ENCODE peak calls at places on chromosome 5, in nine cellular contexts. One of them, this sample, is unnamed.

GRCh38 chr5:58022055-58022454 is 437.8 kb downstream of the PLK2 start:
- DNase-seq in KBM-7: no peak
- DNase-seq in T-helper 9 cell: no peak
- DNase-seq in activated gamma-delta T cell treated with Interleukin-2 at 50 U/mL for 16 hours: no peak
- DNase-seq in endothelial cell: no peak
- DNase-seq in colonic mucosa: no peak
- DNase-seq in HCT116: no peak
- DNase-seq in putamen: no peak
- DNase-seq in activated T-cell treated with anti-CD3 and anti-CD28 coated beads for 48 hours: no peak
- DNase-seq in this sample: no peak

GRCh38 chr5:149776376-149777305 is 46.5 kb downstream of the PPARGC1B start:
- DNase-seq in HCT116: no peak
- DNase-seq in activated T-cell treated with anti-CD3 and anti-CD28 coated beads for 48 hours: no peak
- DNase-seq in activated gamma-delta T cell treated with Interleukin-2 at 50 U/mL for 16 hours: no peak
- DNase-seq in putamen: peak
- DNase-seq in colonic mucosa: peak
- DNase-seq in T-helper 9 cell: no peak
- DNase-seq in endothelial cell: no peak
- DNase-seq in KBM-7: no peak
- DNase-seq in this sample: no peak

GRCh38 chr5:67493676-67494075 is 297.1 kb upstream of the CD180 start:
- DNase-seq in colonic mucosa: peak
- DNase-seq in KBM-7: peak
- DNase-seq in putamen: peak
- DNase-seq in endothelial cell: peak
- DNase-seq in HCT116: peak
- DNase-seq in activated T-cell treated with anti-CD3 and anti-CD28 coated beads for 48 hours: no peak
- DNase-seq in activated gamma-delta T cell treated with Interleukin-2 at 50 U/mL for 16 hours: no peak
- DNase-seq in T-helper 9 cell: no peak
- DNase-seq in this sample: peak

GRCh38 chr5:179065703-179066102 is 5.5 kb downstream of the ZNF354C start:
- DNase-seq in T-helper 9 cell: no peak
- DNase-seq in putamen: no peak
- DNase-seq in activated T-cell treated with anti-CD3 and anti-CD28 coated beads for 48 hours: no peak
- DNase-seq in KBM-7: no peak
- DNase-seq in activated gamma-delta T cell treated with Interleukin-2 at 50 U/mL for 16 hours: no peak
- DNase-seq in HCT116: no peak
- DNase-seq in endothelial cell: no peak
- DNase-seq in colonic mucosa: no peak
- DNase-seq in this sample: no peak

GRCh38 chr5:100600289-100600994 is 65.3 kb downstream of the FAM174A start:
- DNase-seq in HCT116: no peak
- DNase-seq in endothelial cell: no peak
- DNase-seq in activated gamma-delta T cell treated with Interleukin-2 at 50 U/mL for 16 hours: no peak
- DNase-seq in putamen: no peak
- DNase-seq in KBM-7: peak
- DNase-seq in activated T-cell treated with anti-CD3 and anti-CD28 coated beads for 48 hours: no peak
- DNase-seq in colonic mucosa: no peak
- DNase-seq in T-helper 9 cell: no peak
- DNase-seq in this sample: no peak

GRCh38 chr5:24325306-24325832 is 319.4 kb downstream of the CDH10 start:
- DNase-seq in endothelial cell: no peak
- DNase-seq in putamen: no peak
- DNase-seq in colonic mucosa: no peak
- DNase-seq in activated gamma-delta T cell treated with Interleukin-2 at 50 U/mL for 16 hours: no peak
- DNase-seq in activated T-cell treated with anti-CD3 and anti-CD28 coated beads for 48 hours: no peak
- DNase-seq in KBM-7: no peak
- DNase-seq in T-helper 9 cell: no peak
- DNase-seq in HCT116: no peak
- DNase-seq in this sample: no peak

GRCh38 chr5:1280177-1281037 is 14.5 kb downstream of the TERT start:
- DNase-seq in endothelial cell: no peak
- DNase-seq in activated T-cell treated with anti-CD3 and anti-CD28 coated beads for 48 hours: no peak
- DNase-seq in HCT116: no peak
- DNase-seq in colonic mucosa: no peak
- DNase-seq in KBM-7: no peak
- DNase-seq in T-helper 9 cell: no peak
- DNase-seq in activated gamma-delta T cell treated with Interleukin-2 at 50 U/mL for 16 hours: no peak
- DNase-seq in putamen: no peak
- DNase-seq in this sample: no peak

GRCh38 chr5:65100846-65101678 is 332.3 kb downstream of the CWC27 start:
- DNase-seq in KBM-7: peak
- DNase-seq in HCT116: peak
- DNase-seq in activated gamma-delta T cell treated with Interleukin-2 at 50 U/mL for 16 hours: no peak
- DNase-seq in T-helper 9 cell: no peak
- DNase-seq in colonic mucosa: peak
- DNase-seq in putamen: no peak
- DNase-seq in endothelial cell: peak
- DNase-seq in activated T-cell treated with anti-CD3 and anti-CD28 coated beads for 48 hours: no peak
- DNase-seq in this sample: peak

GRCh38 chr5:1315709-1316587 is 21.1 kb upstream of the TERT start:
- DNase-seq in HCT116: no peak
- DNase-seq in putamen: no peak
- DNase-seq in KBM-7: no peak
- DNase-seq in activated T-cell treated with anti-CD3 and anti-CD28 coated beads for 48 hours: peak
- DNase-seq in T-helper 9 cell: peak
- DNase-seq in endothelial cell: no peak
- DNase-seq in activated gamma-delta T cell treated with Interleukin-2 at 50 U/mL for 16 hours: peak
- DNase-seq in colonic mucosa: peak
- DNase-seq in this sample: no peak

GRCh38 chr5:170565077-170565476 is 61.3 kb downstream of the KCNIP1 start:
- DNase-seq in T-helper 9 cell: no peak
- DNase-seq in activated T-cell treated with anti-CD3 and anti-CD28 coated beads for 48 hours: no peak
- DNase-seq in endothelial cell: no peak
- DNase-seq in colonic mucosa: no peak
- DNase-seq in HCT116: no peak
- DNase-seq in activated gamma-delta T cell treated with Interleukin-2 at 50 U/mL for 16 hours: no peak
- DNase-seq in putamen: peak
- DNase-seq in KBM-7: no peak
- DNase-seq in this sample: no peak

GRCh38 chr5:115343855-115344254 is 47.4 kb upstream of the CCDC112 start:
- DNase-seq in activated T-cell treated with anti-CD3 and anti-CD28 coated beads for 48 hours: no peak
- DNase-seq in endothelial cell: no peak
- DNase-seq in activated gamma-delta T cell treated with Interleukin-2 at 50 U/mL for 16 hours: no peak
- DNase-seq in colonic mucosa: no peak
- DNase-seq in HCT116: no peak
- DNase-seq in putamen: no peak
- DNase-seq in T-helper 9 cell: no peak
- DNase-seq in KBM-7: no peak
- DNase-seq in this sample: peak

GRCh38 chr5:73039082-73039481 is 81.3 kb upstream of the TMEM171 start:
- DNase-seq in HCT116: no peak
- DNase-seq in activated T-cell treated with anti-CD3 and anti-CD28 coated beads for 48 hours: no peak
- DNase-seq in colonic mucosa: no peak
- DNase-seq in activated gamma-delta T cell treated with Interleukin-2 at 50 U/mL for 16 hours: no peak
- DNase-seq in putamen: no peak
- DNase-seq in T-helper 9 cell: no peak
- DNase-seq in endothelial cell: no peak
- DNase-seq in KBM-7: peak
- DNase-seq in this sample: peak

This sample was measured in erythroblast.